ENCODE peak calls at places on chromosomes 4 and X, in six cellular contexts. P is neural progenitor cell, R is right atrium auricular region, I is left lung, D is prostate gland, E is tibial artery. Q is an unnamed sample. For H3K4me1, the result is how much of the 10 kb centered on the place peaks cover.

GRCh38 chrX:13090261-13091110 is 46.1 kb upstream of the FAM9C start:
- DNase-seq in E (no peak), I (no peak), R (no peak), P (no peak), D (no peak), Q (no peak)

GRCh38 chr4:48943387-48943786 is 36.8 kb upstream of the OCIAD2 start:
- DNase-seq in I (no peak), E (no peak), P (no peak), D (no peak), R (no peak), Q (no peak)

GRCh38 chr4:6942238-6942800 is 32.7 kb downstream of the TBC1D14 start:
- DNase-seq in E (no peak), P (no peak), I (no peak), D (no peak), R (no peak), Q (no peak)

GRCh38 chrX:121836000-121836399 is 788.6 kb downstream of the GLUD2 start:
- DNase-seq in P (no peak), D (no peak), R (no peak), I (no peak), E (no peak), Q (no peak)

GRCh38 chr4:77734928-77735327 is 84.2 kb downstream of the CNOT6L start:
- DNase-seq in R (no peak), E (no peak), P (no peak), D (no peak), I (no peak), Q (no peak)

GRCh38 chr4:10664408-10664807 is 20.2 kb downstream of the CLNK start:
- DNase-seq in E (peak), D (peak), I (peak), R (peak), P (no peak), Q (no peak)

GRCh38 chrX:10447577-10448214 is 172.7 kb downstream of the MID1 start:
- DNase-seq in I (no peak), E (no peak), P (no peak), D (peak), R (no peak), Q (peak)

GRCh38 chrX:74519870-74520269 is 94.6 kb downstream of the RLIM start:
- DNase-seq in P (no peak), I (no peak), R (peak), E (no peak), D (no peak), Q (no peak)

GRCh38 chr4:8830611-8831200 is 40.9 kb downstream of the HMX1 start:
- DNase-seq in I (peak), R (no peak), P (no peak), D (no peak), E (no peak), Q (no peak)

GRCh38 chr4:86013623-86014022 is 346.2 kb downstream of the MAPK10 start:
- DNase-seq in D (no peak), E (no peak), R (no peak), I (no peak), P (no peak), Q (no peak)

GRCh38 chr4:3767569-3768288 is 1.5 kb downstream of the ADRA2C start:
- DNase-seq in D (no peak), E (no peak), P (peak), I (no peak), R (no peak), Q (no peak)

GRCh38 chrX:96372313-96373046 is 312.2 kb upstream of the DIAPH2 start:
- DNase-seq in I (no peak), E (no peak), D (peak), P (peak), R (no peak), Q (peak)

GRCh38 chrX:14903891-14904290 is 30.7 kb downstream of the MOSPD2 start:
- DNase-seq in P (no peak), I (no peak), E (no peak), D (no peak), R (no peak), Q (no peak)

GRCh38 chrX:133350751-133351150 is 64.5 kb downstream of the GPC4 start:
- DNase-seq in R (peak), E (peak), P (no peak), I (no peak), D (no peak), Q (peak)

GRCh38 chrX:38008658-38009057 is 2.3 kb downstream of the SYTL5 start:
- DNase-seq in D (no peak), I (no peak), E (no peak), R (no peak), P (no peak), Q (no peak)

GRCh38 chrX:146707781-146708180 is 101.8 kb upstream of the CXorf51B start:
- DNase-seq in D (no peak), R (no peak), E (no peak), P (peak), I (no peak), Q (no peak)

GRCh38 chr4:62814510-62815047 is 1594.7 kb downstream of the TECRL start:
- DNase-seq in I (no peak), D (no peak), P (peak), E (no peak), R (no peak), Q (no peak)

GRCh38 chr4:101222156-101222845 is 125.0 kb downstream of the PPP3CA start:
- DNase-seq in P (no peak), I (no peak), E (no peak), D (no peak), R (no peak), Q (no peak)

GRCh38 chrX:107676559-107677378 is 48.5 kb downstream of the PRPS1 start:
- DNase-seq in R (peak), I (peak), E (peak), P (no peak), D (peak), Q (peak)

GRCh38 chr4:185775792-185776555 is 36.0 kb downstream of the SORBS2 start:
- DNase-seq in E (no peak), P (no peak), R (no peak), D (no peak), I (no peak), Q (peak)
- H3K4me1 ChIP-seq in E (under half), P (under half), R (under half), D (under half), I (under half), Q (half or more)

GRCh38 chr4:81566076-81566663 is 94.5 kb upstream of the RASGEF1B start:
- DNase-seq in P (no peak), E (no peak), D (no peak), R (no peak), I (no peak), Q (no peak)
- H3K4me3 ChIP-seq in P (no peak), E (peak), D (no peak), R (peak), I (no peak), Q (no peak)

DNA sequence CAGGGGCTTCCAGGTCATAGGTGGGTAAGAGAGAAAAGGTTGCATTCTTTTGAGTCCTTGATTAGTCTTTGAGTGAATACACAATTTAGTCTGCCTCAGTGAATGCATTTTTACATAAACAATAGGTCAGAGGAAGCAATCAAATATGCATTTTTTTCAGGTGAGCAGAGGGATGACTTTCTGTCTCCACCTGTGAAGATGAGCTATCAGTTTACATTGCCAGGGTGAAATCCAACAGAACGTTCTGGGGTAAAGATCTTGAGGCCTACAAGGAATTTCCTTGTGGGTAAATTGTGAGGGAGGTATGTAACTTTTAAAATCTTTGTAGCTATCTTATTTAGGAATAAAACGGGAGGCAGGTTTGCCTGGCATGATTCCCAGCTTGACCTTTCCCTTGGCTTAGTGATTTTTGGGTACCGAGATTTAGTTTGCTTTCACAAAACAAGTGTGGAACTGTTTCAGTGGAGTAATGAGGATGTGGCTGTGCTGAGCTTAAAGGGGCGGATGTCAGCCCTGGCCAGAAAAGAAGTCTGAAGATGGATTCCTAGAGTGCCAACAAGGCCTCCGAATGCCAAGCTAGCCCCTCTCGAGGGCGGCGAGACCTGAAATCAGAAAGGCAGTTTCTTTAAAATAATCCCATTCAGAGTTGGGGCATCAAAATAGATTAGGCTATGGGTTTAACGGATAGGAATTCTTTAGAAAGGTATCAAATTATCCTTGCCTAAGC is 29.5 kb downstream of the TMEM131L start:
- DNase-seq in R (no peak), I (no peak), D (no peak), P (no peak), E (no peak), Q (no peak)
- H3K4me1 ChIP-seq in R (under half), I (under half), D (under half), P (under half), E (under half), Q (under half)

DNA sequence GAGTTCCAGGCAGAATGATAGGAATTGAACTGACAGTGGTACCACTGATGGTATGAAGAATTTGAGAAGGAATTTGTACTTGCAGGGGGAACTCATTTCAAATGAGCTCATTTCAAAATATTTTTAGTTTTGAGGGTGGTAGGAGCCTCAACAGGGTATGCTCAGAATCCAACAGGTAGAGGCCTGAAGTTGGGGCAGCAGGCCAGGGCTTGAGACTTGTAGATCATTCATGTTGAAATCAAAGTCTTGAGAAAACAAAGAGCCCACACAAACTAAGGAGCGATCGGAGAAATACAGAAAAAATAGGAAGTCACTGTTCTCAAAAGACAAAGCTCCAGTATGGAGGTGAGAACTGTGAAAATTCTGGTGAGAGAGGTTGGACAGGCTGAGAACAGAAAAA is 1.0 kb upstream of the SLC9A6 start:
- DNase-seq in D (no peak), P (no peak), I (no peak), R (no peak), E (no peak), Q (no peak)
- H3K4me3 ChIP-seq in D (no peak), P (no peak), I (peak), R (no peak), E (peak), Q (no peak)

Q was measured in body of pancreas.